ENCODE peak calls at places on chromosomes 11 and 22, in seven cellular contexts. X is K562, H is HCT116, I is H1, D is GM12878, Q is Panc1, L is HepG2. R is an unnamed sample.

GRCh38 chr11:72760543-72761400 is 8.6 kb upstream of the ARAP1 start:
- DNase-seq in I (no peak), L (no peak), Q (no peak), H (no peak), X (no peak), D (no peak), R (no peak)

GRCh38 chr11:26137651-26138050 is 194.3 kb upstream of the ANO3 start:
- DNase-seq in X (no peak), Q (no peak), L (no peak), I (no peak), D (no peak), H (no peak), R (no peak)

GRCh38 chr11:113376156-113376555 is 11.4 kb upstream of the ANKK1 start:
- DNase-seq in H (no peak), I (no peak), D (no peak), Q (no peak), L (no peak), X (no peak), R (no peak)

GRCh38 chr11:121117753-121118152 is 16.7 kb downstream of the TECTA start:
- DNase-seq in H (no peak), I (no peak), Q (no peak), L (no peak), X (no peak), D (no peak), R (no peak)

GRCh38 chr11:104798794-104799193 is 99.5 kb downstream of the CASP12 start:
- DNase-seq in H (no peak), L (no peak), D (no peak), X (no peak), Q (no peak), I (no peak), R (no peak)

GRCh38 chr11:77407613-77408012 is 66.3 kb downstream of the PAK1 start:
- DNase-seq in H (peak), X (no peak), D (no peak), L (peak), Q (peak), I (no peak), R (peak)

GRCh38 chr11:6332066-6332465 is 11.8 kb upstream of the CAVIN3 start:
- DNase-seq in H (no peak), X (no peak), Q (no peak), I (peak), D (no peak), L (no peak), R (no peak)

GRCh38 chr22:36331306-36331911 is 56.4 kb downstream of the MYH9 start:
- DNase-seq in Q (no peak), I (no peak), H (peak), D (peak), X (peak), L (peak), R (peak)

GRCh38 chr11:43410394-43410793 is 51.7 kb downstream of the TTC17 start:
- DNase-seq in D (no peak), I (no peak), X (no peak), Q (no peak), H (no peak), L (peak), R (no peak)

GRCh38 chr11:578276-579035 is 2.2 kb downstream of the PHRF1 start:
- DNase-seq in I (no peak), X (no peak), L (no peak), D (no peak), H (no peak), Q (no peak), R (no peak)

GRCh38 chr11:124538019-124538418 is 5.4 kb downstream of the OR8B12 start:
- DNase-seq in Q (no peak), X (peak), H (no peak), L (no peak), I (no peak), D (no peak), R (no peak)

GRCh38 chr11:6647282-6647679 is 8.3 kb downstream of the DCHS1 start:
- DNase-seq in H (no peak), I (no peak), D (no peak), X (no peak), Q (no peak), L (no peak), R (peak)

GRCh38 chr11:126526471-126526870 is 171.0 kb downstream of the ST3GAL4 start:
- DNase-seq in X (no peak), D (no peak), L (no peak), Q (no peak), I (no peak), H (no peak), R (no peak)

GRCh38 chr22:35850831-35851230 is 133.2 kb downstream of the APOL5 start:
- DNase-seq in I (no peak), Q (no peak), H (no peak), L (no peak), D (no peak), X (no peak), R (no peak)

GRCh38 chr11:61294717-61295595 is at the start of gene VWCE:
- DNase-seq in L (peak), I (peak), D (no peak), H (no peak), Q (no peak), X (no peak), R (peak)

GRCh38 chr11:63680842-63681207 is 475 bp upstream of the RTN3 start:
- DNase-seq in D (no peak), I (no peak), L (no peak), H (no peak), Q (no peak), X (peak), R (peak)

GRCh38 chr11:57144531-57145320 is 37.0 kb upstream of the LRRC55 start:
- DNase-seq in Q (no peak), L (no peak), H (no peak), X (peak), D (no peak), I (no peak), R (peak)

GRCh38 chr11:82577246-82577645 is 156.4 kb downstream of the FAM181B start:
- DNase-seq in I (no peak), L (no peak), Q (no peak), H (no peak), X (no peak), D (no peak), R (peak)

GRCh38 chr22:39090426-39091064 is 6.5 kb upstream of the APOBEC3H start:
- DNase-seq in H (no peak), L (no peak), X (no peak), D (no peak), I (no peak), Q (no peak), R (no peak)

GRCh38 chr11:34161812-34162506 is 56.5 kb downstream of the NAT10 start:
- DNase-seq in H (no peak), D (no peak), L (no peak), I (no peak), Q (no peak), X (peak), R (no peak)

GRCh38 chr11:125952559-125952958 is 6.7 kb downstream of the VSIG10L2 start:
- DNase-seq in X (no peak), H (no peak), I (no peak), L (no peak), Q (no peak), D (no peak), R (no peak)

GRCh38 chr22:38313384-38313955 is 3.8 kb downstream of the CSNK1E start:
- DNase-seq in H (no peak), I (no peak), Q (peak), X (no peak), L (no peak), D (peak), R (no peak)

GRCh38 chr11:102523887-102524286 is 6.7 kb downstream of the MMP7 start:
- DNase-seq in Q (no peak), X (no peak), L (no peak), I (no peak), H (no peak), D (no peak), R (no peak)

GRCh38 chr11:48093323-48093722 is 113.0 kb downstream of the PTPRJ start:
- DNase-seq in X (no peak), D (no peak), H (no peak), I (no peak), L (no peak), Q (no peak), R (no peak)

GRCh38 chr11:68340784-68341556 is 28.6 kb downstream of the LRP5 start:
- DNase-seq in L (no peak), D (peak), H (no peak), Q (no peak), X (no peak), I (no peak), R (no peak)

GRCh38 chr22:43389227-43389836 is 22.5 kb upstream of the MPPED1 start:
- DNase-seq in D (no peak), H (no peak), I (no peak), L (peak), Q (no peak), X (no peak), R (no peak)

GRCh38 chr11:133929401-133930052 is 27.2 kb downstream of the IGSF9B start:
- DNase-seq in Q (no peak), D (no peak), H (no peak), L (no peak), X (no peak), I (no peak), R (peak)

GRCh38 chr11:133926466-133927246 is 30.1 kb downstream of the IGSF9B start:
- DNase-seq in I (no peak), Q (no peak), X (no peak), D (no peak), H (no peak), L (no peak), R (no peak)

GRCh38 chr11:133930053-133930766 is 26.6 kb downstream of the IGSF9B start:
- DNase-seq in Q (no peak), H (no peak), I (no peak), D (no peak), X (no peak), L (no peak), R (no peak)

GRCh38 chr11:133927690-133928627 is 28.8 kb downstream of the IGSF9B start:
- DNase-seq in Q (peak), X (peak), D (no peak), L (peak), I (peak), H (no peak), R (peak)

GRCh38 chr11:133928628-133929059 is 28.1 kb downstream of the IGSF9B start:
- DNase-seq in H (no peak), L (no peak), X (no peak), Q (no peak), I (no peak), D (no peak), R (peak)
- TF ChIP-seq SIN3A in H (no peak), L (no peak), X (no peak), Q (no peak), I (no peak), D (no peak), R (no peak)

DNA sequence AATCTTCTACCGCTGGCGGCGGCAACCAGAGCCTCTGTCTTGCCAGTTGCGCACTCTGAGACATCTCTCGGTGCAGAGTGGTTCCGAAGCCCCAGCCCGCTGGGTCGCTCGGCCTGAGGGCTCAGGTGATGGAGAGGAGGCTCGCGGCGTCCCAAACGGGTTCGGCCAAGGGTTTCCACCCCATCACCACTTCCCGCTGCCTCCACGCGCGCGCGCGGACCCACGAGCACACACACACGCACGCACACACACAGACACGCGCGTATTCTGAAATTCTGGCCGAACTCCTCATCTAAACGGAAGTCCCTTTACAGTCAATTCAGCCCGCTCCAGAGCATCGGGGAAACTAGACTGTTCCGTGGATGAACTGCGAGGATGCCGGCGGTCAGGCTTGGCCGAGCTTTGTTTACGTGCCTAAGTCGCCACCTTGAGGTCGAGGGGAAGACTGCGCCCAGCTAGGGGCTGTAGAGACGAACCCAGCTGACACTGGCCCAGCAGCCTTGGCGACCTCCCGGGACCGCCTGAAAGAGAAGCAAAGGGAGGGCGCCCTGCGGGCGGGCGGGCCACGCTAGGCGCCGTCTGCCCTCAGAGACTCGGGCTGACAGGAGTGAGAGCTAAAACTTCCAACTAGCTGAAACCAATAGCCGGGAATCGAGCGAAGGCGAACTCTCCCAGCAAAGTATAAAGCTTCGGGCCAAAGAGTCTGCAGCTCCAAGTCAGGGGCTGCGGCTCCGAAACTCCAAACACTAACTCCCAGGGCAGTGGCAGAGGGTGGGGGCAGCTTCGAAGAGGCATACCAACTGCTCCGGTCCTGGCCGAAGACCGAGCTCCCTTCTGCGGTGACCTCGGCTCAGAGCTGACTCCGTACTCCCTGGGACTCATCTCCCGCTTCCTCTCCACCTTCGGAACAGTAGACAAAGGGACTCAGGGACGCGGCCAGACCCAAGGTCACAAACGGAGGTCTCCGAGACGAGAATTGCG is 124.8 kb upstream of the C11orf58 start:
- DNase-seq in X (peak), D (no peak), H (peak), Q (peak), L (peak), I (peak), R (peak)
- TF ChIP-seq SIN3A in X (no peak), D (no peak), H (no peak), Q (no peak), L (no peak), I (no peak), R (no peak)

GRCh38 chr22:49228431-49229037 is 599.1 kb downstream of the BRD1 start:
- DNase-seq in L (no peak), X (no peak), Q (no peak), D (no peak), H (no peak), I (peak), R (no peak)

GRCh38 chr22:49233507-49234100 is 594.1 kb downstream of the BRD1 start:
- DNase-seq in H (no peak), L (no peak), I (peak), X (no peak), Q (no peak), D (no peak), R (no peak)

GRCh38 chr22:49232319-49233067 is 595.2 kb downstream of the BRD1 start:
- DNase-seq in Q (no peak), I (peak), L (no peak), D (no peak), X (no peak), H (no peak), R (no peak)

GRCh38 chr22:49229483-49230193 is 598.0 kb downstream of the BRD1 start:
- DNase-seq in X (no peak), D (no peak), L (no peak), I (no peak), Q (no peak), H (no peak), R (no peak)

GRCh38 chr22:49230194-49230577 is 597.5 kb downstream of the BRD1 start:
- DNase-seq in X (peak), Q (no peak), I (peak), L (no peak), H (no peak), D (no peak), R (no peak)
- TF ChIP-seq SIN3A in X (no peak), Q (no peak), I (peak), L (no peak), H (no peak), D (no peak), R (no peak)

DNA sequence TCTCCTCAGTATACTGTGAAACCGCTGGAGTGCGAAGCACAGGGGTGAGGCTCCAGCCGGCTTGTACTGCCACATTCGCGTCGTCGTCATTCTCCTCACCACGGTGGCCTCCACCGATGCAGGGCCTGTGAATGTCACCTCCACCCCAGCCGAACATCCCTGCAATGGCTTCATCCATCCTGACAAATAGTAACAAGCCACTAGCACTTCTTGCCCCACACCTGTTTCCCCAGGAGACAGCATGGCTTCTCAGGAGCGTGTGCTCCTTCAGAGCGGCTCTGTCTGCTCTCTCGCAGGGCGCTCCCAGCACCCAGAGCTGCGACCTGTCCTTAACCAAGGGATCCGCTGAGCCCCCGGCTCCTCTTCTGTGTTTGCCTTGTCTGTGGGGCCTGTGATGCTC is 1165.4 kb downstream of the TBC1D22A start:
- DNase-seq in L (no peak), I (no peak), D (no peak), H (no peak), Q (no peak), X (no peak), R (no peak)
- TF ChIP-seq SIN3A in L (no peak), I (no peak), D (no peak), H (no peak), Q (no peak), X (no peak), R (no peak)

GRCh38 chr11:11535611-11536010 is 86.2 kb downstream of the GALNT18 start:
- DNase-seq in L (no peak), D (no peak), I (no peak), X (no peak), Q (no peak), H (no peak), R (peak)
- TF ChIP-seq SIN3A in L (no peak), D (no peak), I (no peak), X (no peak), Q (no peak), H (no peak), R (no peak)

DNA sequence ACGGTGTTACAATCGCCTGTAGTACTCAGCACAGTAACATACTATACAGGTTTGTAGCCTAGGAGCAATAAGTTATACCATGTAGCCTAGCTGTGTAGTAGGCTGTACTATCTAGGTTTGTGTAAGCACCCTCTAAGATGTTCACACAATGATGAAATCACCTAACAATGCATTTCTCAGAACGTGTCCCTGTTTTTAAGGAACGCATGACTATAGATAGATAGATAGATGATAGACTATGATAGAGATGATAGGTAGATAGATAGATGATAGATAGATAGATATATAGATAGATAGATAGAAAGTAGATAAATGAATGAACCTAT is 203.9 kb downstream of the FAM76B start:
- DNase-seq in X (no peak), Q (no peak), H (no peak), D (no peak), I (no peak), L (no peak), R (no peak)
- TF ChIP-seq SIN3A in X (no peak), Q (no peak), H (no peak), D (no peak), I (no peak), L (no peak), R (no peak)

DNA sequence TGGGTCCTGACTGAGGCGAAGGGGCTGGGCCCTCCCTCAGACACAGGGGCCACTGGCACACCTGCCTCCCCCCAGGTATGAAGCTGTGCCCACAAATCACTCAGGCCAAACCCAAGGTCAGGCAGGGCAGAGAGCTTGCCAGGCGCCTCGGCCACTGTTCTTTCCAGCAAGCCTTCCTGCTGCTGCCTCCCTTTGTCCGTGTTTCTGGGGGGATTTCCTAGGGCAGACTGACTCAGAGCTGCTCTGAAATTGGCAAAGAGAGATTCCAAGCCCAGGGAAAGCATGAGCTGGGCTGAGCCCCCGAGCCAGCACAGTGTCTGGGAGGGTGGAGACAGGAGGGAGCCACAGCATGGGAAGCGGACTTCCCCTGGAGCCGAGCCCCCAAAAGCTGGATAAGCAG is 33.2 kb downstream of the PPP2R1B start:
- DNase-seq in Q (no peak), D (no peak), I (no peak), H (no peak), L (no peak), X (no peak), R (no peak)
- TF ChIP-seq SIN3A in Q (no peak), D (no peak), I (no peak), H (no peak), L (no peak), X (no peak), R (no peak)

GRCh38 chr11:79942071-79942470 is 501.2 kb upstream of the TENM4 start:
- DNase-seq in L (no peak), I (no peak), Q (no peak), H (no peak), D (no peak), X (no peak), R (no peak)
- TF ChIP-seq SIN3A in L (no peak), I (no peak), Q (no peak), H (no peak), D (no peak), X (no peak), R (no peak)

DNA sequence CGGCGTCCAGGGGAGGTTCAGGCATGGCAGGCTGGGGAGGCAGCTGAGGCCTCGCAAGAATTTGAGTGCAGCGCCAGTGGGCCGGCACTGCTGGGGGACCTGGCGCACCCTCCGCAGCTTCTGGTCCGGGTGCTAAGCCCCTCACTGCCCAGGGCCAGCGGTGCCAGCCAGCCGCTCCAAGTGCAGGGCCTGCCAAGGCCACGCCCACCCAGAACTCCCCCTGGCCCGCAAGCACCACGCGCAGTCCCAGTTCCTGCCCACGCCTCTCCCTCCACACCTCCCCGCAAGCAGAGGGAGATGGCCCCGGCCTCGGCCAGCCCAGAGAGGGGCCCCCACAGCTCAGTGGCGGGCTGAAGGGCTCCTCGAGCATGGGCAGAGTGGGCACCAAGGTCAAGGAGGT is 2017.3 kb downstream of the LRRC4C start:
- DNase-seq in X (no peak), L (no peak), D (no peak), Q (no peak), I (no peak), H (no peak), R (no peak)
- TF ChIP-seq SIN3A in X (no peak), L (no peak), D (no peak), Q (no peak), I (no peak), H (no peak), R (no peak)